ENCODE peak calls at places on chromosome 16, in five cellular contexts. O is HEK293T; J is body of pancreas; R is activated naive CD4-positive, alpha-beta T cell treated with anti-CD3 and anti-CD28 coated beads, Interleukin-2, amount 50 U/mL, for 72 hours; P is glutamatergic neuron. A is an unnamed sample.

GRCh38 chr16:63096857-63097256 is 1060.6 kb upstream of the CDH8 start:
- DNase-seq in O (no peak), J (no peak), R (no peak), P (no peak), A (no peak)

GRCh38 chr16:16150117-16150877 is 73.0 kb downstream of the ABCC6 start:
- DNase-seq in O (no peak), J (peak; percentile 78), R (no peak), P (no peak), A (no peak)

GRCh38 chr16:85461814-85462404 is 151.2 kb upstream of the GSE1 start:
- DNase-seq in O (peak; percentile 60), J (no peak), R (no peak), P (peak; percentile 86), A (no peak)

GRCh38 chr16:66752379-66752778 is 970 bp upstream of the DYNC1LI2 start:
- DNase-seq in O (no peak), J (no peak), R (no peak), P (no peak), A (no peak)

GRCh38 chr16:2252806-2253148 is 1.4 kb upstream of the ECI1 start:
- DNase-seq in O (no peak), J (no peak), R (no peak), P (no peak), A (no peak)

GRCh38 chr16:67339453-67339852 is 12.8 kb downstream of the LRRC36 start:
- DNase-seq in O (no peak), J (no peak), R (no peak), P (no peak), A (peak; percentile 37)

GRCh38 chr16:84614075-84614474 is 3.8 kb downstream of the COTL1 start:
- DNase-seq in O (no peak), J (no peak), R (no peak), P (no peak), A (no peak)

GRCh38 chr16:24253192-24253591 is 2.9 kb upstream of the CACNG3 start:
- DNase-seq in O (peak; percentile 59), J (peak; percentile 18), R (peak; percentile 41), P (peak; percentile 39), A (peak; percentile 38)

GRCh38 chr16:86142801-86143236 is 243.9 kb downstream of the IRF8 start:
- DNase-seq in O (no peak), J (no peak), R (no peak), P (no peak), A (peak; percentile 93)

GRCh38 chr16:69410285-69410990 is 14.0 kb upstream of the CYB5B start:
- DNase-seq in O (no peak), J (no peak), R (no peak), P (no peak), A (peak; percentile 87)

A was measured in RPMI7951.